ENCODE peak calls at places on chromosome 16, in nine cellular contexts. I is gastrocnemius medialis; V is mammary epithelial cell; Q is naive thymus-derived CD4-positive, alpha-beta T cell; H is upper lobe of right lung; B is kidney; M is cardiac muscle cell; A is RWPE1; G is SJSA1. C is an unnamed sample.

GRCh38 chr16:1850981-1851380 is 21.0 kb downstream of the MEIOB start:
- DNase-seq in I (no peak), V (no peak), Q (no peak), H (no peak), B (no peak), M (no peak), A (no peak), G (no peak), C (no peak)

GRCh38 chr16:72262711-72263110 is 90.8 kb upstream of the PMFBP1 start:
- DNase-seq in I (no peak), V (no peak), Q (no peak), H (no peak), B (no peak), M (no peak), A (no peak), G (no peak), C (no peak)

GRCh38 chr16:2532494-2533141 is 1.4 kb upstream of the CEMP1 start:
- DNase-seq in I (peak), V (peak), Q (peak), H (peak), B (peak), M (peak), A (peak), G (peak), C (peak)

GRCh38 chr16:2276501-2277195 is 8.7 kb upstream of the RNPS1 start:
- DNase-seq in I (no peak), V (no peak), Q (no peak), H (no peak), B (no peak), M (no peak), A (no peak), G (no peak), C (no peak)

GRCh38 chr16:25966172-25967097 is 274.7 kb downstream of the HS3ST4 start:
- DNase-seq in I (no peak), V (no peak), Q (no peak), H (no peak), B (no peak), M (no peak), A (no peak), G (no peak), C (no peak)

GRCh38 chr16:74501484-74502479 is 80.5 kb upstream of the CLEC18B start:
- DNase-seq in I (no peak), V (no peak), Q (no peak), H (no peak), B (no peak), M (no peak), A (no peak), G (no peak), C (no peak)

GRCh38 chr16:55539488-55539887 is 27.0 kb upstream of the CAPNS2 start:
- DNase-seq in I (no peak), V (no peak), Q (no peak), H (no peak), B (no peak), M (no peak), A (no peak), G (no peak), C (no peak)

GRCh38 chr16:29926675-29927522 is 873 bp upstream of the KCTD13 start:
- DNase-seq in I (no peak), V (no peak), Q (no peak), H (peak), B (no peak), M (no peak), A (peak), G (no peak), C (no peak)

GRCh38 chr16:81444448-81445121 is at the start of gene CMIP:
- DNase-seq in I (peak), V (peak), Q (peak), H (peak), B (peak), M (peak), A (peak), G (no peak), C (peak)

GRCh38 chr16:918068-918467 is 52.7 kb downstream of the LMF1 start:
- DNase-seq in I (no peak), V (no peak), Q (no peak), H (no peak), B (peak), M (no peak), A (no peak), G (no peak), C (no peak)

GRCh38 chr16:58882292-58882691 is 148.2 kb upstream of the GOT2 start:
- DNase-seq in I (no peak), V (no peak), Q (no peak), H (no peak), B (no peak), M (no peak), A (no peak), G (no peak), C (no peak)

GRCh38 chr16:58020628-58021521 is 4.7 kb upstream of the MMP15 start:
- DNase-seq in I (no peak), V (no peak), Q (peak), H (peak), B (peak), M (peak), A (no peak), G (peak), C (peak)

GRCh38 chr16:27273670-27274522 is 5.3 kb upstream of the NSMCE1 start:
- DNase-seq in I (no peak), V (no peak), Q (peak), H (no peak), B (no peak), M (no peak), A (no peak), G (no peak), C (no peak)

GRCh38 chr16:31001507-31002251 is 8.8 kb downstream of the STX1B start:
- DNase-seq in I (no peak), V (no peak), Q (no peak), H (no peak), B (no peak), M (no peak), A (no peak), G (no peak), C (no peak)

GRCh38 chr16:57341441-57342303 is 16.9 kb upstream of the CCL22 start:
- DNase-seq in I (no peak), V (peak), Q (no peak), H (no peak), B (no peak), M (no peak), A (peak), G (peak), C (no peak)

GRCh38 chr16:31745900-31746299 is 127.7 kb upstream of the ZNF267 start:
- DNase-seq in I (no peak), V (no peak), Q (no peak), H (no peak), B (no peak), M (no peak), A (no peak), G (no peak), C (no peak)

GRCh38 chr16:76661691-76662090 is 384.5 kb downstream of the CNTNAP4 start:
- DNase-seq in I (no peak), V (no peak), Q (no peak), H (no peak), B (no peak), M (no peak), A (no peak), G (no peak), C (no peak)

GRCh38 chr16:72923757-72924156 is 124.2 kb downstream of the ZFHX3 start:
- DNase-seq in I (no peak), V (no peak), Q (no peak), H (no peak), B (no peak), M (no peak), A (no peak), G (no peak), C (no peak)

GRCh38 chr16:89246903-89247733 is 29.6 kb downstream of the ZNF778 start:
- DNase-seq in I (peak), V (peak), Q (peak), H (peak), B (peak), M (peak), A (peak), G (no peak), C (peak)
- H3K27ac ChIP-seq in I (no peak), V (no peak), Q (peak), H (peak), B (no peak), M (no peak), A (peak), G (no peak), C (peak)

DNA sequence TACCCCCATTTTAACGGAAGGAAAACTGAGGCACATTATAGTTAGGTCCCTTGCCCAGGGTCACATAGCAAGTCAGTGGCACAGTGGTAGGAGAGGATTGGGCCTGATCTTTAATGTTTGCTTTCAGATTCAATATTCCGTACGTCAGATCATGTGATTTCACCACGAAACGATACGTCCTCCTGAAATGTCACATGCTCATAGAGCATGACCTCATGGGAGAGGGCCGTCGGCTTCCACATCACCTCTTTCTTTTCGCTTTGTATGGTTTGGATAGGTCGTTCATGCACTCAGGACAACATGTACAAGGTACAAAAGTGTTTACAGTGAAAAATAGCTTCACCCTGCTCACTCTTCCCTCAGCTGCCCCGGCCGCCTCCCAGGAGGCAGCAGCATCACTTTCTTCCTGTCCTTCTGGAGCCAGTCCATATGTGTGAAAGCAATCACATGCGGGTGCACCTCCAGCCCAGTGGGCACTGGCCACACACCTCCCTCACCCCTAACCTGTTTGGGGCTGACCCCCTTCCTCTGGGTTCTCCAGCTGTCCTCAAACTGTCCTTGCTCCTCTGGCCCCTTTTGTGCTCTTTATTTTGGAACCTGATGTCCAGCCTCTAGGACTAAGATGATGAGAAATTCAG is 199.9 kb downstream of the FOXL1 start:
- DNase-seq in I (no peak), V (no peak), Q (no peak), H (no peak), B (no peak), M (no peak), A (no peak), G (no peak), C (no peak)
- H3K27ac ChIP-seq in I (no peak), V (no peak), Q (no peak), H (no peak), B (no peak), M (no peak), A (no peak), G (no peak), C (no peak)

GRCh38 chr16:49961087-49961486 is 63.9 kb upstream of the CNEP1R1 start:
- DNase-seq in I (no peak), V (peak), Q (no peak), H (no peak), B (no peak), M (no peak), A (peak), G (no peak), C (no peak)
- H3K27ac ChIP-seq in I (no peak), V (no peak), Q (no peak), H (peak), B (no peak), M (no peak), A (no peak), G (no peak), C (no peak)

DNA sequence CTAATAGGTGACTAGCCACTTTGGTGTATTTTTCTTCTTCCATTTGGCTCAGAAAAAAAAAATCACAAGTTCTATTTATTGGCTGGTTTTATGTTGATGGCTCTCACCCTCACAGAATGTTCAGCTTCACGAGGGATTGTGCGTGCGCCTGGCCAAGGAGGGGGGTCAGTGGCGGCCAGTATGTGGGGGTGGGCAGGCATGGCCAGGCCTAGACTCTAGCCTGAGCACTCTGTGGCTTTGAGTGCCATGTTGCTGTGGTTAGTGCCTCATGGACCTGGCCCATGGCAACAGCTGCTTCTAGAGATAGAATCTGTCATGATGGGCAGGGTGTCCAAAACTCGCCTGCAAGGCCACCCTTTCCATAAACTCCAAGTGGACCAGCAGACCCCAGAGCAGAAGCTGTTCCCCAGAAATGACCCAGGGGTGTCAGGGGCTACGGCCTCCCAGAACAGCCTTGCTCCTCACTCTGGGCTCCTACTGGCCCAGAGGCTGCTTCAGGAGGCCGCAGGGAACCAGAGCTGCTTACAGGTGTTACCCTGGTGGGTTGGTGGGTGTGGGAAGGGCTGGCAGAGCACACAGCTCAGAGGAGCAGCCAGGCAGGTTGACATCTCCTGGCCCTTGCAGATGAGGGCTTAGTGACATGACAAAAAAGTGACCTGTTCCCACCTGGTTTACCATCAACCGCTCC is 124.9 kb downstream of the SOCS1 start:
- DNase-seq in I (no peak), V (no peak), Q (no peak), H (no peak), B (no peak), M (no peak), A (no peak), G (no peak), C (no peak)
- H3K27ac ChIP-seq in I (no peak), V (no peak), Q (no peak), H (peak), B (peak), M (peak), A (no peak), G (no peak), C (no peak)

GRCh38 chr16:4694664-4695451 is 1.5 kb downstream of the NUDT16L1 start:
- DNase-seq in I (no peak), V (no peak), Q (no peak), H (peak), B (peak), M (no peak), A (no peak), G (no peak), C (no peak)

GRCh38 chr16:4693956-4694663 is 748 bp downstream of the NUDT16L1 start:
- DNase-seq in I (no peak), V (peak), Q (peak), H (peak), B (peak), M (peak), A (peak), G (peak), C (peak)

GRCh38 chr16:4691666-4692412 is 1.5 kb upstream of the NUDT16L1 start:
- DNase-seq in I (no peak), V (no peak), Q (no peak), H (peak), B (peak), M (no peak), A (no peak), G (no peak), C (no peak)

GRCh38 chr16:4692460-4693295 is 684 bp upstream of the NUDT16L1 start:
- DNase-seq in I (no peak), V (no peak), Q (no peak), H (no peak), B (no peak), M (no peak), A (no peak), G (no peak), C (no peak)

GRCh38 chr16:4693296-4693955 is at the start of gene NUDT16L1:
- DNase-seq in I (peak), V (peak), Q (peak), H (peak), B (peak), M (peak), A (peak), G (peak), C (peak)
- H3K27ac ChIP-seq in I (peak), V (peak), Q (peak), H (peak), B (peak), M (peak), A (peak), G (peak), C (peak)

DNA sequence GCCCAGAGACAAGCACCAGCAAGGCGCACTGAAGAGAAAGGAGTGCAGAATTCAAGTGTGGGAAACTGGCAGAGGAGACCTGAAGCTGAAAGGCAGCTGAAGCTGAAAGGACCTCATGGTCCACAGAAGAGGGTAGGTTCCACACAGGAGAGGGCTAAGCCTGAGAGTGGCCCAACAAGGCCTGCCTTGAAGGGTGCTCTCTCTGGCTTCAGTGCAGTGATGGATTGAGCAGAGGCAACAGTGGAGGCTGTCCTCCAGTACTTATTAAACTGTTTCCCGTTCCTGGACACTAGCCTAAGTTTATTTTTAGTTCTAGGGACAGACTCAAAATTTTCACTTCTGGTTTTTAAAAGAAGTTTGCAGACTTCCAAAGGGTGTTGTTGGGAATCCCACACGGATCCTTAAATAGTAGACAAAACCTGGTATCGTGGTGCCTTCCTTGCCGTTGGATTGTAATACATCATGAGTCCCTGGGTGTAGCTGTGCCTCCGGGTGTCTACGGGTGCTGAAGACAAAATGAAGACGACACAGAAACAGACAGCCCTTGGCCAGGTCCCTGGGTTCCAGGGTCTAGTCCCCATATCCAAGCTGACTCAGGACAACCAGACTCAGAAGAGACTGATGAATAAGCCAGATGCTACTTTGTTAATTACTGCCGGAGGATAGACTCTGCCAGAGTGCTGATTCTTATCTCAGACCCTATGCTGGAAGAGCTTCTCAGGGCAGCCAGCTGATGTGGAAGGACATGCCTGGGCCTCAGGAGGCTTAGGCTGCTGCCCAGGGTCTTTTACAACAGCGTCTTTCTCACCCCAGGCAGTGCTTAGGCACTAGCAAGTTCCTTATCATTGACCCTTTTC is 7.0 kb upstream of the CMTM4 start:
- DNase-seq in I (no peak), V (peak), Q (no peak), H (no peak), B (peak), M (no peak), A (no peak), G (no peak), C (no peak)
- H3K27ac ChIP-seq in I (peak), V (no peak), Q (no peak), H (no peak), B (peak), M (no peak), A (no peak), G (no peak), C (no peak)

GRCh38 chr16:88389621-88390160 is 6.9 kb downstream of the ZNF469 start:
- DNase-seq in I (no peak), V (no peak), Q (no peak), H (no peak), B (peak), M (no peak), A (no peak), G (no peak), C (no peak)

GRCh38 chr16:88390760-88391496 is 8.2 kb downstream of the ZNF469 start:
- DNase-seq in I (peak), V (no peak), Q (no peak), H (no peak), B (peak), M (no peak), A (no peak), G (no peak), C (no peak)

GRCh38 chr16:88387941-88388627 is 5.3 kb downstream of the ZNF469 start:
- DNase-seq in I (no peak), V (peak), Q (no peak), H (peak), B (peak), M (no peak), A (no peak), G (peak), C (no peak)

GRCh38 chr16:88390265-88390664 is 7.5 kb downstream of the ZNF469 start:
- DNase-seq in I (no peak), V (no peak), Q (no peak), H (no peak), B (peak), M (no peak), A (no peak), G (no peak), C (no peak)

DNA sequence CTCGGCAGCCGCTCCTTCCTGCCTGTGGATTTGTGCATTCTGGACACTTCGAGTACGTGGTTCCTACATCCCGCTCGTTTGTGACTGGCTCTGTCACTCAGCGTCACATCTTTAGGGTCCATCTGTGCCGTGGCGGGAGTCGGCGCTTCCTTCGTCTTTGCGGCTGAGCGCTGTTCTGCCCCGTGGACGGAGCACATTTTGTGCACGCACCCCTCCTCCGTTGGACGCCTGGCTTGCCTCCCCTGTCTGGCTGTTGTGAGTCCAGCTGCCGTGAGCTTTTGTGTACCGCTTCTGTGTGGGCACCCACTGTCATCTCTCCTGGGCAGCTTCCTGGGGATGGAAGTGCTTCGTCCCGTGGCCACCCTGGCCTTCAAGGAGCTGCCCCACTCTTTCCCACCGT is 6.4 kb downstream of the ZNF469 start:
- DNase-seq in I (no peak), V (no peak), Q (no peak), H (no peak), B (no peak), M (no peak), A (no peak), G (no peak), C (no peak)
- H3K27ac ChIP-seq in I (no peak), V (no peak), Q (no peak), H (no peak), B (no peak), M (no peak), A (no peak), G (peak), C (no peak)

DNA sequence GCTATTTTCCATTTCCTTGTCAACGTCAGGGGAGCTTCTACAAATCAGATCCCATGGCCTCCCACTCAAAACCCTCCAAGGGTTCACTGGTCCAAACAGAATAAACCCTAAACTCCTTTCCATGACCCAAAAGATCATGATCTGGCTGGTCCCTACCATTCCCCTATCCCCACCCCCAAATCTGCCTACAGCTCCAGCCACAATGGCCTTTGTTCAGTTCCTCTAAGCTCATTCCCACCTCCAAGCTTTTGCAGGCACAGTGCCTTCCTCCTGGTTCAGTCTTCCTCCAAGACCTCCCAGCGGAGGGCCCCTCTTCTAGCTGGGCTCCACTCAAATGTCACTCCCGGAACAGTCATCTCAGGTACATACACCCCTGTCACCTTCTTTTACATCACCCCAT is 2.0 kb downstream of the GPRC5B start:
- DNase-seq in I (no peak), V (no peak), Q (no peak), H (no peak), B (no peak), M (no peak), A (no peak), G (no peak), C (no peak)
- H3K27ac ChIP-seq in I (peak), V (no peak), Q (no peak), H (no peak), B (peak), M (no peak), A (no peak), G (no peak), C (no peak)